ENCODE peak calls at places on chromosomes 12 and 14, in six cellular contexts. O is AG10803; H is progenitor cell of endocrine pancreas; R is CD8-positive, alpha-beta T cell; V is lung; Z is kidney epithelial cell. A is an unnamed sample.

GRCh38 chr12:6201199-6201608 is 1.0 kb downstream of the CD9 start:
- DNase-seq in O (no peak), H (no peak), Z (no peak), V (no peak), R (no peak), A (peak; percentile 61)

GRCh38 chr12:10632226-10632625 is 18.8 kb upstream of the MAGOHB start:
- DNase-seq in R (no peak), Z (no peak), H (no peak), O (peak; percentile 81), V (no peak), A (no peak)

GRCh38 chr12:104680070-104680469 is 223.3 kb downstream of the CHST11 start:
- DNase-seq in Z (no peak), V (no peak), H (no peak), R (no peak), O (no peak), A (peak; percentile 21)

GRCh38 chr12:29245246-29245645 is 96.2 kb downstream of the FAR2 start:
- DNase-seq in Z (no peak), O (peak; percentile 8), R (no peak), V (no peak), H (no peak), A (no peak)

GRCh38 chr14:35878272-35879140 is 52.4 kb downstream of the BRMS1L start:
- DNase-seq in R (no peak), O (peak; percentile 91), Z (peak; percentile 58), V (no peak), H (no peak), A (peak; percentile 92)

GRCh38 chr14:59407246-59407615 is 57.9 kb downstream of the GPR135 start:
- DNase-seq in H (no peak), Z (no peak), O (peak; percentile 94), R (no peak), V (no peak), A (peak; percentile 68)

GRCh38 chr12:108367436-108367835 is 28.3 kb upstream of the CMKLR1 start:
- DNase-seq in R (no peak), H (no peak), V (peak; percentile 30), Z (no peak), O (peak; percentile 67), A (peak; percentile 80)

GRCh38 chr12:116397148-116397547 is 119.7 kb upstream of the MED13L start:
- DNase-seq in H (no peak), O (peak; percentile 60), V (no peak), Z (no peak), R (no peak), A (peak; percentile 70)

GRCh38 chr14:39185256-39186049 is 10.4 kb downstream of the PNN start:
- DNase-seq in R (no peak), H (no peak), Z (no peak), V (no peak), O (no peak), A (no peak)

GRCh38 chr12:108616941-108617858 is 16.5 kb downstream of the SELPLG start:
- DNase-seq in H (no peak), O (peak; percentile 49), Z (no peak), R (peak; percentile 55), V (no peak), A (peak; percentile 38)

GRCh38 chr12:129213551-129213950 is 360.3 kb downstream of the GLT1D1 start:
- DNase-seq in Z (no peak), R (no peak), V (no peak), O (no peak), H (no peak), A (no peak)

GRCh38 chr12:58346032-58346632 is 404.8 kb downstream of the ATP23 start:
- DNase-seq in V (no peak), R (no peak), O (peak; percentile 62), Z (no peak), H (no peak), A (peak; percentile 45)

GRCh38 chr12:105949391-105949790 is 189.4 kb downstream of the NUAK1 start:
- DNase-seq in H (no peak), R (no peak), Z (no peak), O (no peak), V (no peak), A (no peak)

GRCh38 chr14:23929822-23930294 is 23.7 kb upstream of the DHRS4 start:
- DNase-seq in Z (peak; percentile 25), R (peak; percentile 81), O (peak; percentile 58), V (peak; percentile 83), H (peak; percentile 78), A (peak; percentile 80)

GRCh38 chr12:79344855-79345840 is 345.6 kb downstream of the PAWR start:
- DNase-seq in Z (peak; percentile 7), H (peak; percentile 17), O (peak; percentile 25), R (no peak), V (no peak), A (peak; percentile 73)

DNA sequence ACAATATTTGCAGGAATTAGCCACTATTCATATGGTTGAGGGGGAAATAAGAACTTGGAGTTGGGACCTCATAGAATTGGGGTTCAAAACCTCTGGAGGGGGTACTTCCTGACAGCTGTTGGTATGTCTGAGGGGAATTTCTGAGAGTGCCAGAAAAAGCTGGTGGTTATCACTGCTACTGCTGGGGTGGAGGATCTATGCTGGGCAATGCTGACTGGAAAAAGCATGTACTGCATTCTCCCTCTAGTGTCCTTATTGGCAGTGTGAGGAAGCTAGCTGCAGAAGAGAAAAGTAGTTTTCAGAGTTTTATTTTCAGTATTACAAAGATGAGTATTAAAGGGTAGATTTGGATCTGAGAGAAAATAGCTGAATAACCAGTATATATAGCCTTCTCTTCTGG is 88.8 kb downstream of the FUT8 start:
- DNase-seq in O (no peak), H (no peak), R (no peak), Z (no peak), V (no peak), A (no peak)
- TF ChIP-seq CTCF in O (peak; percentile 17), H (no peak), R (no peak), Z (no peak), V (no peak), A (no peak)

GRCh38 chr12:31705651-31706050 is 23.2 kb downstream of the AMN1 start:
- DNase-seq in H (no peak), Z (no peak), V (no peak), R (no peak), O (no peak), A (no peak)

DNA sequence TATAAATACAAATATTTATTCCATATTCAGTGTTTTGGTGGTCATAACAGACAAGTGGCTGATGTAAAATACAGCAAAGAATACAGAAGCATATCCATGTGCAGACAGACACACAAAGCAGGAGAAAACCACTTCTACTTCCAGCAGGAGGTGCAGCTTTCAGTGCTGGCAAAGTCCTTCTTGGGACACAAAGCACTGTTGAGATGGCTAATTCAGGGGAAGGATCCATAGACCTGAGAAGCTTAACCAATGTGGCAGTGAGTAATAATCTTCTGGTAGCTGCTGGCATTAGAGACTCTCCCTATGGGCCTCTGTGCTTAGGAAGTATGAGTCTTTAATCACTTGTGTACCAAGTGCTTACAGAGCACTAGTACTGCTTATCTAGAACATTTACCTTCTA is 26.8 kb downstream of the AMN1 start:
- DNase-seq in Z (no peak), R (no peak), O (peak; percentile 17), H (no peak), V (no peak), A (peak; percentile 36)
- TF ChIP-seq CTCF in Z (no peak), R (no peak), O (peak; percentile 27), H (peak; percentile 39), V (no peak), A (no peak)

DNA sequence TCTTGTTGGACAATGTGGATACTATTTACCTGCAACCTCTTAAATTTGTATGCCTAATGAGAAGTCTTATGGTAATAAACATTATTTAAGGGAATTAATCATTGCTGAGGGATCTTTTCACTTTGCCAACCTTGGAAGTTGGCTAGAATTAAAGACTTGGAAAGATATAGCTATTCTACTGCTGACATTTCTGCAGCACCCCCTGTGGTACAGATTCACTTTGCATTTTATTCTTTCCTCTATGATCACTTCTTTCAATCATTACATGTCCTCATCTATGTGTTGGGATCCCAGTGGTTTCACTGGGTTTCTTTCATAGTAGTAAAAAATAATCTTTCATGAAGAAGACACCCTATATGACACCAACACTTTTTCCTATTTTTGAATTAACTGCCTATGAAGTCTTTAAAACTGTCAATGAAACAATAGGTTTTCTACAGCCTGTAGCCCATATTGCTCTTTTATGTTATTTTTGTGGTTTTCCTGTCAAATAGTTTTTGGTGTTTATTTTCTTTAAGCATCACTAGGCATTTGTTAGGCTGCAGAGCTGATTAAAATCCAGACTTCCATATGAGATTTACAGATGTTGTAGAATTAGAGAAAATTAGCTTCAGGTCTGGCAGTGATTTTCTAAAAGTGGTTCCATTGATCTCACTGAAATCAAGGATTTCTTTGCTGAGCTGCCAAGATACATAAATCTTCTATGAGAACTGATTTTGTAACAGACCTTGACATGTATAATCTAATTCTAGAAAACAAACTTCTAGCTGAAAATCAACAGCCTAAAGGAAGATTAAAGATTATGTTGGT is 256.1 kb downstream of the NAV3 start:
- DNase-seq in Z (no peak), H (no peak), V (no peak), R (no peak), O (no peak), A (no peak)
- TF ChIP-seq CTCF in Z (no peak), H (peak; percentile 23), V (no peak), R (no peak), O (peak; percentile 18), A (peak; percentile 17)

DNA sequence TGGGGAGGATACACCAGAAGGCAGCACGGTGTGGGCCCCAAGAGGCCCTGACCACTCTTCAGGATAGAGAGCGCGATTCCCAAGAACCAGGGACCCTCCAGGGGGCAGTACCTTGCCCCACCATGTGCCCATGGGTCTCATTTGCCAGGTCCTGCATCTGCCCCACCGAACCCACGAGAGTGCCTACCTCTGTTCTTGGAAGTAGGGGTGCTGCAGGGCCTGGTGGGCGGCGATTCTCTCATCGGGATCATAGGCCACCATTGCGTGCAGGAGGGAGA is 72.7 kb downstream of the MOK start:
- DNase-seq in H (no peak), R (no peak), O (no peak), Z (no peak), V (no peak), A (no peak)
- TF ChIP-seq CTCF in H (no peak), R (no peak), O (no peak), Z (no peak), V (no peak), A (no peak)

GRCh38 chr12:100995771-100996170 is 201.2 kb downstream of the ANO4 start:
- DNase-seq in R (no peak), Z (no peak), O (no peak), H (no peak), V (no peak), A (no peak)

GRCh38 chr12:100992194-100992593 is 197.6 kb downstream of the ANO4 start:
- DNase-seq in O (no peak), H (no peak), Z (no peak), V (no peak), R (no peak), A (no peak)

GRCh38 chr12:100991059-100991562 is 196.5 kb downstream of the ANO4 start:
- DNase-seq in V (no peak), Z (no peak), O (no peak), H (no peak), R (no peak), A (no peak)

GRCh38 chr12:100995201-100995600 is 200.6 kb downstream of the ANO4 start:
- DNase-seq in Z (no peak), H (no peak), V (no peak), O (peak; percentile 37), R (no peak), A (peak; percentile 34)

DNA sequence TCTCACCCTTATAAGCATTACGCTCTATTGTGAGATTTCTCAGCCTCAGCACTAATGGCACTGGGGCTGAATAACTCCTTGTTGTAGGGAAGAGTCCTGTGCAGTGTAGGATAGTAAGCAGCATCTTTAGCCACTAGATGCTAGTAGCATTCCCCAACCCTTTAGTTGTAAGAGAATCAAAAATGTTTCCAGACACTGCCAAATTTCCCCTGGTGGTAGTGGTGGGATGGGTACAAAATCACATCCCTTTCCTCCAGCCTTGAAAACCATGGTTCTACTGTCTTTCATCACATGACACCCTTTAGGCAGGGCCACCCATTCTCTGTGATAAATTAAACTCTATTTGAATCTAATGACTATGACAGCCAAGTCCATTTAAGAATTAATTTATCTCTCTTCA is 199.3 kb downstream of the ANO4 start:
- DNase-seq in Z (no peak), O (no peak), R (no peak), V (no peak), H (no peak), A (no peak)
- TF ChIP-seq CTCF in Z (no peak), O (no peak), R (no peak), V (no peak), H (no peak), A (no peak)

A was measured in MCF 10A.